ENCODE peak calls at places on chromosomes 11 and 22, in six cellular contexts. One of them, this sample, is unnamed.

GRCh38 chr22:25838960-25839741 is 97.2 kb downstream of the MYO18B start:
- DNase-seq in stimulated activated CD4-positive, alpha-beta T cell treated with anti-CD3 and anti-CD28 coated beads, Interleukin-4, amount 100 ng/mL, for 1 hour: no peak
- DNase-seq in nephron progenitor cell: no peak
- DNase-seq in CD14-positive monocyte: no peak
- DNase-seq in NCI-H1436: no peak
- DNase-seq in effector memory CD4-positive, alpha-beta T cell: no peak
- DNase-seq in this sample: no peak

GRCh38 chr11:27239305-27239942 is 123.6 kb downstream of the CCDC34 start:
- DNase-seq in effector memory CD4-positive, alpha-beta T cell: no peak
- DNase-seq in NCI-H1436: no peak
- DNase-seq in CD14-positive monocyte: no peak
- DNase-seq in stimulated activated CD4-positive, alpha-beta T cell treated with anti-CD3 and anti-CD28 coated beads, Interleukin-4, amount 100 ng/mL, for 1 hour: no peak
- DNase-seq in nephron progenitor cell: no peak
- DNase-seq in this sample: no peak

GRCh38 chr11:28466506-28466905 is 358.3 kb downstream of the METTL15 start:
- DNase-seq in CD14-positive monocyte: no peak
- DNase-seq in effector memory CD4-positive, alpha-beta T cell: no peak
- DNase-seq in stimulated activated CD4-positive, alpha-beta T cell treated with anti-CD3 and anti-CD28 coated beads, Interleukin-4, amount 100 ng/mL, for 1 hour: no peak
- DNase-seq in NCI-H1436: no peak
- DNase-seq in nephron progenitor cell: no peak
- DNase-seq in this sample: no peak

GRCh38 chr11:134566311-134566710 is 154.3 kb upstream of the B3GAT1 start:
- DNase-seq in NCI-H1436: no peak
- DNase-seq in CD14-positive monocyte: no peak
- DNase-seq in stimulated activated CD4-positive, alpha-beta T cell treated with anti-CD3 and anti-CD28 coated beads, Interleukin-4, amount 100 ng/mL, for 1 hour: no peak
- DNase-seq in nephron progenitor cell: no peak
- DNase-seq in effector memory CD4-positive, alpha-beta T cell: no peak
- DNase-seq in this sample: peak; percentile 73

GRCh38 chr11:65384301-65384889 is 1.9 kb upstream of the SLC25A45 start:
- DNase-seq in CD14-positive monocyte: no peak
- DNase-seq in stimulated activated CD4-positive, alpha-beta T cell treated with anti-CD3 and anti-CD28 coated beads, Interleukin-4, amount 100 ng/mL, for 1 hour: no peak
- DNase-seq in nephron progenitor cell: no peak
- DNase-seq in NCI-H1436: no peak
- DNase-seq in effector memory CD4-positive, alpha-beta T cell: peak; percentile 10
- DNase-seq in this sample: no peak

GRCh38 chr11:6862961-6863360 is at the start of gene OR10A2:
- DNase-seq in effector memory CD4-positive, alpha-beta T cell: no peak
- DNase-seq in NCI-H1436: no peak
- DNase-seq in nephron progenitor cell: no peak
- DNase-seq in stimulated activated CD4-positive, alpha-beta T cell treated with anti-CD3 and anti-CD28 coated beads, Interleukin-4, amount 100 ng/mL, for 1 hour: no peak
- DNase-seq in CD14-positive monocyte: no peak
- DNase-seq in this sample: peak; percentile 10

GRCh38 chr11:8841899-8842298 is 69.1 kb upstream of the AKIP1 start:
- DNase-seq in nephron progenitor cell: no peak
- DNase-seq in stimulated activated CD4-positive, alpha-beta T cell treated with anti-CD3 and anti-CD28 coated beads, Interleukin-4, amount 100 ng/mL, for 1 hour: no peak
- DNase-seq in CD14-positive monocyte: no peak
- DNase-seq in effector memory CD4-positive, alpha-beta T cell: no peak
- DNase-seq in NCI-H1436: no peak
- DNase-seq in this sample: no peak

GRCh38 chr11:3030289-3031070 is 26.7 kb downstream of the CARS1 start:
- DNase-seq in effector memory CD4-positive, alpha-beta T cell: no peak
- DNase-seq in CD14-positive monocyte: no peak
- DNase-seq in stimulated activated CD4-positive, alpha-beta T cell treated with anti-CD3 and anti-CD28 coated beads, Interleukin-4, amount 100 ng/mL, for 1 hour: no peak
- DNase-seq in nephron progenitor cell: no peak
- DNase-seq in NCI-H1436: no peak
- DNase-seq in this sample: no peak

GRCh38 chr22:40487663-40488249 is 117.4 kb downstream of the SGSM3 start:
- DNase-seq in nephron progenitor cell: no peak
- DNase-seq in CD14-positive monocyte: no peak
- DNase-seq in stimulated activated CD4-positive, alpha-beta T cell treated with anti-CD3 and anti-CD28 coated beads, Interleukin-4, amount 100 ng/mL, for 1 hour: no peak
- DNase-seq in effector memory CD4-positive, alpha-beta T cell: no peak
- DNase-seq in NCI-H1436: peak; percentile 9
- DNase-seq in this sample: no peak

GRCh38 chr11:61917357-61918109 is at the start of gene RAB3IL1:
- DNase-seq in nephron progenitor cell: peak; percentile 85
- DNase-seq in effector memory CD4-positive, alpha-beta T cell: no peak
- DNase-seq in stimulated activated CD4-positive, alpha-beta T cell treated with anti-CD3 and anti-CD28 coated beads, Interleukin-4, amount 100 ng/mL, for 1 hour: no peak
- DNase-seq in NCI-H1436: no peak
- DNase-seq in CD14-positive monocyte: no peak
- DNase-seq in this sample: peak; percentile 86

GRCh38 chr11:45385844-45386243 is 99.7 kb upstream of the SYT13 start:
- DNase-seq in nephron progenitor cell: no peak
- DNase-seq in effector memory CD4-positive, alpha-beta T cell: no peak
- DNase-seq in NCI-H1436: no peak
- DNase-seq in stimulated activated CD4-positive, alpha-beta T cell treated with anti-CD3 and anti-CD28 coated beads, Interleukin-4, amount 100 ng/mL, for 1 hour: no peak
- DNase-seq in CD14-positive monocyte: no peak
- DNase-seq in this sample: no peak

GRCh38 chr22:28015056-28015445 is 96.0 kb upstream of the PITPNB start:
- DNase-seq in effector memory CD4-positive, alpha-beta T cell: no peak
- DNase-seq in stimulated activated CD4-positive, alpha-beta T cell treated with anti-CD3 and anti-CD28 coated beads, Interleukin-4, amount 100 ng/mL, for 1 hour: no peak
- DNase-seq in CD14-positive monocyte: no peak
- DNase-seq in NCI-H1436: no peak
- DNase-seq in nephron progenitor cell: no peak
- DNase-seq in this sample: no peak

GRCh38 chr11:2579315-2580060 is 120.3 kb downstream of the KCNQ1OT1 start:
- DNase-seq in CD14-positive monocyte: no peak
- DNase-seq in effector memory CD4-positive, alpha-beta T cell: no peak
- DNase-seq in stimulated activated CD4-positive, alpha-beta T cell treated with anti-CD3 and anti-CD28 coated beads, Interleukin-4, amount 100 ng/mL, for 1 hour: peak; percentile 1
- DNase-seq in nephron progenitor cell: peak; percentile 12
- DNase-seq in NCI-H1436: no peak
- DNase-seq in this sample: peak; percentile 3

GRCh38 chr22:39265143-39265542 is 20.4 kb upstream of the PDGFB start:
- DNase-seq in stimulated activated CD4-positive, alpha-beta T cell treated with anti-CD3 and anti-CD28 coated beads, Interleukin-4, amount 100 ng/mL, for 1 hour: no peak
- DNase-seq in NCI-H1436: no peak
- DNase-seq in CD14-positive monocyte: no peak
- DNase-seq in effector memory CD4-positive, alpha-beta T cell: no peak
- DNase-seq in nephron progenitor cell: no peak
- DNase-seq in this sample: no peak

GRCh38 chr22:29641052-29641780 is 37.8 kb downstream of the NF2 start:
- DNase-seq in effector memory CD4-positive, alpha-beta T cell: no peak
- DNase-seq in CD14-positive monocyte: no peak
- DNase-seq in stimulated activated CD4-positive, alpha-beta T cell treated with anti-CD3 and anti-CD28 coated beads, Interleukin-4, amount 100 ng/mL, for 1 hour: no peak
- DNase-seq in nephron progenitor cell: no peak
- DNase-seq in NCI-H1436: no peak
- DNase-seq in this sample: no peak

GRCh38 chr11:63282579-63282978 is 39.2 kb upstream of the SLC22A25 start:
- DNase-seq in NCI-H1436: no peak
- DNase-seq in CD14-positive monocyte: no peak
- DNase-seq in nephron progenitor cell: no peak
- DNase-seq in effector memory CD4-positive, alpha-beta T cell: no peak
- DNase-seq in stimulated activated CD4-positive, alpha-beta T cell treated with anti-CD3 and anti-CD28 coated beads, Interleukin-4, amount 100 ng/mL, for 1 hour: no peak
- DNase-seq in this sample: no peak

GRCh38 chr22:37627091-37627490 is 12.4 kb upstream of the SH3BP1 start:
- DNase-seq in stimulated activated CD4-positive, alpha-beta T cell treated with anti-CD3 and anti-CD28 coated beads, Interleukin-4, amount 100 ng/mL, for 1 hour: no peak
- DNase-seq in CD14-positive monocyte: peak; percentile 36
- DNase-seq in nephron progenitor cell: no peak
- DNase-seq in effector memory CD4-positive, alpha-beta T cell: no peak
- DNase-seq in NCI-H1436: no peak
- DNase-seq in this sample: no peak

GRCh38 chr11:73143126-73143838 is 1.2 kb upstream of the FCHSD2 start:
- DNase-seq in stimulated activated CD4-positive, alpha-beta T cell treated with anti-CD3 and anti-CD28 coated beads, Interleukin-4, amount 100 ng/mL, for 1 hour: no peak
- DNase-seq in nephron progenitor cell: no peak
- DNase-seq in NCI-H1436: no peak
- DNase-seq in CD14-positive monocyte: no peak
- DNase-seq in effector memory CD4-positive, alpha-beta T cell: no peak
- DNase-seq in this sample: no peak

GRCh38 chr11:43984519-43985385 is 42.3 kb downstream of the C11orf96 start:
- DNase-seq in stimulated activated CD4-positive, alpha-beta T cell treated with anti-CD3 and anti-CD28 coated beads, Interleukin-4, amount 100 ng/mL, for 1 hour: no peak
- DNase-seq in NCI-H1436: no peak
- DNase-seq in effector memory CD4-positive, alpha-beta T cell: no peak
- DNase-seq in CD14-positive monocyte: no peak
- DNase-seq in nephron progenitor cell: no peak
- DNase-seq in this sample: no peak

GRCh38 chr11:26324270-26324669 is 7.7 kb upstream of the ANO3 start:
- DNase-seq in NCI-H1436: no peak
- DNase-seq in effector memory CD4-positive, alpha-beta T cell: no peak
- DNase-seq in CD14-positive monocyte: no peak
- DNase-seq in nephron progenitor cell: no peak
- DNase-seq in stimulated activated CD4-positive, alpha-beta T cell treated with anti-CD3 and anti-CD28 coated beads, Interleukin-4, amount 100 ng/mL, for 1 hour: no peak
- DNase-seq in this sample: no peak

GRCh38 chr11:71095294-71095850 is 157.0 kb downstream of the SHANK2 start:
- DNase-seq in effector memory CD4-positive, alpha-beta T cell: no peak
- DNase-seq in nephron progenitor cell: no peak
- DNase-seq in stimulated activated CD4-positive, alpha-beta T cell treated with anti-CD3 and anti-CD28 coated beads, Interleukin-4, amount 100 ng/mL, for 1 hour: no peak
- DNase-seq in CD14-positive monocyte: no peak
- DNase-seq in NCI-H1436: no peak
- DNase-seq in this sample: no peak

GRCh38 chr22:39534591-39535301 is 2.2 kb upstream of the RPS19BP1 start:
- DNase-seq in NCI-H1436: peak; percentile 61
- DNase-seq in nephron progenitor cell: peak; percentile 99
- DNase-seq in stimulated activated CD4-positive, alpha-beta T cell treated with anti-CD3 and anti-CD28 coated beads, Interleukin-4, amount 100 ng/mL, for 1 hour: peak; percentile 87
- DNase-seq in effector memory CD4-positive, alpha-beta T cell: peak; percentile 70
- DNase-seq in CD14-positive monocyte: no peak
- DNase-seq in this sample: peak; percentile 98

GRCh38 chr11:69326622-69327219 is 32.8 kb downstream of the MYEOV start:
- DNase-seq in stimulated activated CD4-positive, alpha-beta T cell treated with anti-CD3 and anti-CD28 coated beads, Interleukin-4, amount 100 ng/mL, for 1 hour: no peak
- DNase-seq in effector memory CD4-positive, alpha-beta T cell: no peak
- DNase-seq in NCI-H1436: no peak
- DNase-seq in nephron progenitor cell: no peak
- DNase-seq in CD14-positive monocyte: no peak
- DNase-seq in this sample: no peak

GRCh38 chr11:97905101-97905500 is 1115.6 kb upstream of the CNTN5 start:
- DNase-seq in nephron progenitor cell: no peak
- DNase-seq in NCI-H1436: no peak
- DNase-seq in CD14-positive monocyte: no peak
- DNase-seq in effector memory CD4-positive, alpha-beta T cell: no peak
- DNase-seq in stimulated activated CD4-positive, alpha-beta T cell treated with anti-CD3 and anti-CD28 coated beads, Interleukin-4, amount 100 ng/mL, for 1 hour: no peak
- DNase-seq in this sample: no peak

GRCh38 chr11:64388911-64389310 is 29.9 kb downstream of the RPS6KA4 start:
- DNase-seq in NCI-H1436: no peak
- DNase-seq in nephron progenitor cell: no peak
- DNase-seq in stimulated activated CD4-positive, alpha-beta T cell treated with anti-CD3 and anti-CD28 coated beads, Interleukin-4, amount 100 ng/mL, for 1 hour: no peak
- DNase-seq in effector memory CD4-positive, alpha-beta T cell: no peak
- DNase-seq in CD14-positive monocyte: no peak
- DNase-seq in this sample: no peak

GRCh38 chr11:109747839-109748238 is 325.8 kb downstream of the C11orf87 start:
- DNase-seq in effector memory CD4-positive, alpha-beta T cell: no peak
- DNase-seq in stimulated activated CD4-positive, alpha-beta T cell treated with anti-CD3 and anti-CD28 coated beads, Interleukin-4, amount 100 ng/mL, for 1 hour: no peak
- DNase-seq in CD14-positive monocyte: peak; percentile 72
- DNase-seq in nephron progenitor cell: no peak
- DNase-seq in NCI-H1436: no peak
- DNase-seq in this sample: no peak

GRCh38 chr11:109996060-109996459 is 97.1 kb upstream of the ZC3H12C start:
- DNase-seq in stimulated activated CD4-positive, alpha-beta T cell treated with anti-CD3 and anti-CD28 coated beads, Interleukin-4, amount 100 ng/mL, for 1 hour: no peak
- DNase-seq in CD14-positive monocyte: no peak
- DNase-seq in nephron progenitor cell: no peak
- DNase-seq in effector memory CD4-positive, alpha-beta T cell: no peak
- DNase-seq in NCI-H1436: no peak
- DNase-seq in this sample: no peak

GRCh38 chr11:10680956-10681487 is 12.5 kb downstream of the IRAG1 start:
- DNase-seq in NCI-H1436: no peak
- DNase-seq in stimulated activated CD4-positive, alpha-beta T cell treated with anti-CD3 and anti-CD28 coated beads, Interleukin-4, amount 100 ng/mL, for 1 hour: no peak
- DNase-seq in nephron progenitor cell: no peak
- DNase-seq in CD14-positive monocyte: no peak
- DNase-seq in effector memory CD4-positive, alpha-beta T cell: no peak
- DNase-seq in this sample: no peak

GRCh38 chr11:133082851-133083488 is 449.3 kb downstream of the OPCML start:
- DNase-seq in NCI-H1436: peak; percentile 39
- DNase-seq in effector memory CD4-positive, alpha-beta T cell: peak; percentile 13
- DNase-seq in CD14-positive monocyte: no peak
- DNase-seq in stimulated activated CD4-positive, alpha-beta T cell treated with anti-CD3 and anti-CD28 coated beads, Interleukin-4, amount 100 ng/mL, for 1 hour: peak; percentile 52
- DNase-seq in nephron progenitor cell: peak; percentile 92
- DNase-seq in this sample: peak; percentile 40

GRCh38 chr11:63985812-63986155 is 454 bp upstream of the OTUB1 start:
- DNase-seq in CD14-positive monocyte: no peak
- DNase-seq in effector memory CD4-positive, alpha-beta T cell: peak; percentile 56
- DNase-seq in stimulated activated CD4-positive, alpha-beta T cell treated with anti-CD3 and anti-CD28 coated beads, Interleukin-4, amount 100 ng/mL, for 1 hour: peak; percentile 69
- DNase-seq in NCI-H1436: no peak
- DNase-seq in nephron progenitor cell: no peak
- DNase-seq in this sample: no peak

GRCh38 chr22:36363378-36363931 is 24.3 kb downstream of the MYH9 start:
- DNase-seq in NCI-H1436: no peak
- DNase-seq in stimulated activated CD4-positive, alpha-beta T cell treated with anti-CD3 and anti-CD28 coated beads, Interleukin-4, amount 100 ng/mL, for 1 hour: no peak
- DNase-seq in effector memory CD4-positive, alpha-beta T cell: no peak
- DNase-seq in nephron progenitor cell: no peak
- DNase-seq in CD14-positive monocyte: no peak
- DNase-seq in this sample: no peak

GRCh38 chr11:7348432-7349298 is 97.0 kb downstream of the SYT9 start:
- DNase-seq in stimulated activated CD4-positive, alpha-beta T cell treated with anti-CD3 and anti-CD28 coated beads, Interleukin-4, amount 100 ng/mL, for 1 hour: no peak
- DNase-seq in NCI-H1436: no peak
- DNase-seq in effector memory CD4-positive, alpha-beta T cell: no peak
- DNase-seq in CD14-positive monocyte: no peak
- DNase-seq in nephron progenitor cell: peak; percentile 11
- DNase-seq in this sample: no peak

GRCh38 chr22:29838599-29838956 is 504 bp upstream of the ASCC2 start:
- DNase-seq in CD14-positive monocyte: no peak
- DNase-seq in stimulated activated CD4-positive, alpha-beta T cell treated with anti-CD3 and anti-CD28 coated beads, Interleukin-4, amount 100 ng/mL, for 1 hour: no peak
- DNase-seq in NCI-H1436: no peak
- DNase-seq in nephron progenitor cell: no peak
- DNase-seq in effector memory CD4-positive, alpha-beta T cell: no peak
- DNase-seq in this sample: no peak

GRCh38 chr11:60265373-60266214 is 14.9 kb upstream of the MS4A4A start:
- DNase-seq in stimulated activated CD4-positive, alpha-beta T cell treated with anti-CD3 and anti-CD28 coated beads, Interleukin-4, amount 100 ng/mL, for 1 hour: no peak
- DNase-seq in effector memory CD4-positive, alpha-beta T cell: no peak
- DNase-seq in nephron progenitor cell: peak; percentile 32
- DNase-seq in CD14-positive monocyte: no peak
- DNase-seq in NCI-H1436: peak; percentile 10
- DNase-seq in this sample: no peak

GRCh38 chr11:122853261-122853660 is 15.0 kb downstream of the CRTAM start:
- DNase-seq in NCI-H1436: no peak
- DNase-seq in effector memory CD4-positive, alpha-beta T cell: no peak
- DNase-seq in nephron progenitor cell: no peak
- DNase-seq in CD14-positive monocyte: no peak
- DNase-seq in stimulated activated CD4-positive, alpha-beta T cell treated with anti-CD3 and anti-CD28 coated beads, Interleukin-4, amount 100 ng/mL, for 1 hour: no peak
- DNase-seq in this sample: no peak

This sample was measured in posterior cingulate gyrus.